ENCODE peak calls at places on chromosomes 6 and 20, in four cellular contexts. One of them, this sample, is unnamed.

GRCh38 chr6:25450469-25451198 is 171.5 kb downstream of the CARMIL1 start:
- DNase-seq in tibial nerve: no peak
- DNase-seq in tibial artery: no peak
- DNase-seq in hepatocyte: no peak
- DNase-seq in this sample: no peak

GRCh38 chr6:43120938-43121913 is 45.1 kb downstream of the PTK7 start:
- DNase-seq in hepatocyte: peak; percentile 87
- DNase-seq in tibial artery: peak; percentile 95
- DNase-seq in tibial nerve: peak; percentile 48
- DNase-seq in this sample: peak; percentile 98

GRCh38 chr20:11008444-11008843 is 334.6 kb upstream of the JAG1 start:
- DNase-seq in hepatocyte: no peak
- DNase-seq in tibial nerve: no peak
- DNase-seq in tibial artery: no peak
- DNase-seq in this sample: no peak

GRCh38 chr20:44183282-44183681 is 3.7 kb downstream of the JPH2 start:
- DNase-seq in tibial nerve: no peak
- DNase-seq in tibial artery: no peak
- DNase-seq in hepatocyte: no peak
- DNase-seq in this sample: no peak

GRCh38 chr6:156309017-156309416 is 468.2 kb upstream of the ARID1B start:
- DNase-seq in tibial nerve: no peak
- DNase-seq in tibial artery: no peak
- DNase-seq in hepatocyte: no peak
- DNase-seq in this sample: no peak

GRCh38 chr6:118893095-118893881 is 664 bp upstream of the ASF1A start:
- DNase-seq in tibial artery: peak; percentile 64
- DNase-seq in tibial nerve: no peak
- DNase-seq in hepatocyte: peak; percentile 70
- DNase-seq in this sample: peak; percentile 66

GRCh38 chr6:168709991-168710390 is 269.0 kb downstream of the SMOC2 start:
- DNase-seq in tibial artery: no peak
- DNase-seq in tibial nerve: no peak
- DNase-seq in hepatocyte: no peak
- DNase-seq in this sample: no peak

GRCh38 chr20:58699246-58700107 is 6.9 kb downstream of the NPEPL1 start:
- DNase-seq in tibial nerve: no peak
- DNase-seq in tibial artery: peak; percentile 70
- DNase-seq in hepatocyte: no peak
- DNase-seq in this sample: no peak

GRCh38 chr20:37075932-37076685 is 19.7 kb downstream of the RBL1 start:
- DNase-seq in hepatocyte: no peak
- DNase-seq in tibial artery: no peak
- DNase-seq in tibial nerve: no peak
- DNase-seq in this sample: no peak

GRCh38 chr20:2236266-2236665 is 59.5 kb upstream of the TGM3 start:
- DNase-seq in tibial nerve: no peak
- DNase-seq in hepatocyte: no peak
- DNase-seq in tibial artery: no peak
- DNase-seq in this sample: no peak

GRCh38 chr6:126176266-126176665 is 163.6 kb upstream of the CENPW start:
- DNase-seq in hepatocyte: no peak
- DNase-seq in tibial artery: no peak
- DNase-seq in tibial nerve: no peak
- DNase-seq in this sample: peak; percentile 35

GRCh38 chr6:106747139-106747538 is 117.8 kb downstream of the QRSL1 start:
- DNase-seq in tibial artery: no peak
- DNase-seq in hepatocyte: no peak
- DNase-seq in tibial nerve: no peak
- DNase-seq in this sample: no peak

GRCh38 chr6:34834789-34835518 is 43.1 kb downstream of the BLTP3A start:
- DNase-seq in tibial nerve: no peak
- DNase-seq in tibial artery: no peak
- DNase-seq in hepatocyte: no peak
- DNase-seq in this sample: peak; percentile 65

GRCh38 chr6:152206072-152206818 is 398.8 kb downstream of the ESR1 start:
- DNase-seq in tibial nerve: no peak
- DNase-seq in hepatocyte: peak; percentile 19
- DNase-seq in tibial artery: no peak
- DNase-seq in this sample: no peak

GRCh38 chr20:57654998-57655811 is 35.0 kb upstream of the ZBP1 start:
- DNase-seq in tibial nerve: no peak
- DNase-seq in hepatocyte: no peak
- DNase-seq in tibial artery: peak; percentile 63
- DNase-seq in this sample: no peak

GRCh38 chr6:47520282-47520681 is 42.7 kb downstream of the CD2AP start:
- DNase-seq in tibial nerve: no peak
- DNase-seq in tibial artery: no peak
- DNase-seq in hepatocyte: peak; percentile 43
- DNase-seq in this sample: no peak

GRCh38 chr6:154954352-154954751 is 40.8 kb upstream of the TIAM2 start:
- DNase-seq in tibial nerve: no peak
- DNase-seq in hepatocyte: no peak
- DNase-seq in tibial artery: no peak
- DNase-seq in this sample: no peak

GRCh38 chr6:84728602-84729001 is 35.8 kb downstream of the TBX18 start:
- DNase-seq in hepatocyte: peak; percentile 14
- DNase-seq in tibial artery: no peak
- DNase-seq in tibial nerve: no peak
- DNase-seq in this sample: peak; percentile 14

GRCh38 chr6:1144842-1145755 is 166.8 kb upstream of the FOXQ1 start:
- DNase-seq in tibial artery: no peak
- DNase-seq in hepatocyte: no peak
- DNase-seq in tibial nerve: no peak
- DNase-seq in this sample: no peak

GRCh38 chr6:137820425-137820824 is 46.6 kb upstream of the TNFAIP3 start:
- DNase-seq in tibial nerve: no peak
- DNase-seq in tibial artery: no peak
- DNase-seq in hepatocyte: no peak
- DNase-seq in this sample: no peak

GRCh38 chr6:24910331-24910849 is 25.4 kb downstream of the RIPOR2 start:
- DNase-seq in hepatocyte: no peak
- DNase-seq in tibial nerve: no peak
- DNase-seq in tibial artery: no peak
- DNase-seq in this sample: no peak

GRCh38 chr6:139407718-139408222 is 33.3 kb upstream of the CITED2 start:
- DNase-seq in hepatocyte: no peak
- DNase-seq in tibial nerve: no peak
- DNase-seq in tibial artery: no peak
- DNase-seq in this sample: peak; percentile 90

GRCh38 chr20:63810730-63811490 is 20.2 kb downstream of the ZBTB46 start:
- DNase-seq in hepatocyte: no peak
- DNase-seq in tibial artery: no peak
- DNase-seq in tibial nerve: no peak
- DNase-seq in this sample: no peak

GRCh38 chr20:11034025-11034424 is 360.2 kb upstream of the JAG1 start:
- DNase-seq in hepatocyte: no peak
- DNase-seq in tibial nerve: no peak
- DNase-seq in tibial artery: no peak
- DNase-seq in this sample: no peak

DNA sequence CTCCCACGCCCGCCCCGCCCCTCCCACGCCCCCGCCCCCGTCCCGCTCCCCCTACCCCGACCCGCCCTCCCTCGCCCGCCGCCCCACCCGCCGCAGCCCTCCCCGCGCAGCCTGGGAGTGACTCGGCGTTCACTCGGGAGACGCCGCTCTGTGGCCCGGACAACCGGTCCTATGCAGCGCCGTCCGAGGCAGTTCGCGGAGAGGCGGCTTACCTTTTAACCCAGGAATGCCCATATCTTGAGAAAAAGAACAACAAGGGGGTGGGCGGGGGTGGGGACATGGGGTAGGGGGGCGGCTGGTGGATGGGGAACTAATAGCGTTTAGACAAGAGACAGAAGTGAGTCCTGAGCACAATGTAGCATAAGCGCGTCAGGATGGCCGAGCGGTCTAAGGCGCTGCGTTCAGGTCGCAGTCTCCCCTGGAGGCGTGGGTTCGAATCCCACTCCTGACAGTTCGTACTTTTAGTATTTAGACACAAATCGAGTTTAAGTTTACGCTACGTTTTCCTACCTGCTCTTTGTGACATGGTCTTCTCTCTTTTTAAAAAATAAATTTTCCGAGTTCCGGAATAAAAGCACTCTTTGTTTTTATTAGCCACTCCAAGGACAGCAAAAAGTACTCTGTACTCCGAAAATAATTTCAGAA is 17.2 kb upstream of the HMGN4 start:
- DNase-seq in tibial artery: peak; percentile 92
- DNase-seq in tibial nerve: peak; percentile 80
- DNase-seq in hepatocyte: peak; percentile 93
- DNase-seq in this sample: peak; percentile 74
- TF ChIP-seq CTCF in tibial artery: no peak
- TF ChIP-seq CTCF in tibial nerve: no peak
- TF ChIP-seq CTCF in hepatocyte: no peak
- TF ChIP-seq CTCF in this sample: no peak

DNA sequence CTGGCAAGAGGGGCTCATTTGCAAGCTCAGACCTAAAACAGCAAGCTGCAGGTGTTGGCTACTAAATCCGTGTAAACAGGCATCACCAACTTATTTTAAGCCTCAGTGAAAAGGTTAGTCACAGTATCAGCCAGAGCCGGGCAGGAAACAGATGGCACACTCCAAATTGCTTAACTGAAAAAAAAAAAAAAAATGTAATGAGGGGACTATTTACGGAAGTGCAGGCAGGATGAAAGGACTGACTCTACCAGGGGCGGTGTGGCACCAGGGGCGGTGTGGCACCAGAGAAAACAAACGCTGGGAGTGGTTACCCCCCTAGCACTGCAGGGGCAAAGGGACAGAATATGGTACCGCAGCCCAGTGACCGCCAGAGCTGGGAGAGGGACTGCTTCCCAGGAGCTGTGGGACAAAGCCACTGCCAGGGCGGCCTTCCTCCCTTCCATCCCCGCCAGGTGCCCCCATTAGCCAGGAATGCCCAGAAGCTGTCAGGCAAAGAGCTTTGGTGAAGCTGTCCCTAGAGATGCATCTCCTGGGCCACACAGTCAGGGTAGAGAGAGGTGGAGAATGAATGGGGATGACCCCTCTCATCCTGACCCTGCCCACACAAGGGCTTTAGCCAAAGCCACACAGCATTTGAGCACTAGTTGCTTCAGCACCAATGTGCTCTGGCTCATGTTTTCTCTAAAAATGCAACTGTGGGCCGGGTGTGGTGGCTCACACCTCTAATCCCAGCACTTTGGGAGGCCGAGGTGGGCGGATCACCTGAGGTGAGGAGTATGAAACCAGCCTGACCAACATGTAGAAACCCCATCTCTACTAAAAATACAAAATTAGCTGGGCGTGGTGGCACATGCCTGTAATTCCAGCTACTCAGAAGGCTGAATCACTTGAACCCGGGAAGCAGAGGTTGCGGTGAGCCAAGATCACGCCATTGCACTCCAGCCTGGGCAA is 39.6 kb upstream of the GFOD1 start:
- DNase-seq in tibial artery: peak; percentile 73
- DNase-seq in hepatocyte: no peak
- DNase-seq in tibial nerve: no peak
- DNase-seq in this sample: no peak
- H3K27ac ChIP-seq in tibial artery: peak overlapping the region; percentile 53
- H3K27ac ChIP-seq in hepatocyte: no peak overlapping the region
- H3K27ac ChIP-seq in tibial nerve: peak overlapping the region; percentile 70
- H3K27ac ChIP-seq in this sample: no peak overlapping the region

GRCh38 chr20:51416532-51417244 is 125.8 kb downstream of the NFATC2 start:
- DNase-seq in tibial artery: no peak
- DNase-seq in tibial nerve: no peak
- DNase-seq in hepatocyte: no peak
- DNase-seq in this sample: no peak
- H3K4me3 ChIP-seq in tibial artery: no peak overlapping the region
- H3K4me3 ChIP-seq in tibial nerve: no peak overlapping the region
- H3K4me3 ChIP-seq in hepatocyte: no peak overlapping the region
- H3K4me3 ChIP-seq in this sample: no peak overlapping the region

GRCh38 chr6:71383891-71384489 is 95.4 kb downstream of the OGFRL1 start:
- DNase-seq in tibial artery: no peak
- DNase-seq in hepatocyte: peak; percentile 64
- DNase-seq in tibial nerve: no peak
- DNase-seq in this sample: peak; percentile 38
- TF ChIP-seq CTCF in tibial artery: peak; percentile 77
- TF ChIP-seq CTCF in hepatocyte: peak; percentile 73
- TF ChIP-seq CTCF in tibial nerve: peak; percentile 50
- TF ChIP-seq CTCF in this sample: peak; percentile 34

GRCh38 chr6:109296305-109296915 is 85.9 kb downstream of the CD164 start:
- DNase-seq in tibial nerve: no peak
- DNase-seq in tibial artery: no peak
- DNase-seq in hepatocyte: peak; percentile 49
- DNase-seq in this sample: no peak
- H3K27ac ChIP-seq in tibial nerve: no peak overlapping the region
- H3K27ac ChIP-seq in tibial artery: peak overlapping the region; percentile 85
- H3K27ac ChIP-seq in hepatocyte: peak overlapping the region; percentile 80
- H3K27ac ChIP-seq in this sample: no peak overlapping the region

GRCh38 chr20:40781340-40781916 is 92.4 kb upstream of the MAFB start:
- DNase-seq in tibial nerve: no peak
- DNase-seq in tibial artery: no peak
- DNase-seq in hepatocyte: no peak
- DNase-seq in this sample: no peak

GRCh38 chr20:40777653-40778052 is 88.6 kb upstream of the MAFB start:
- DNase-seq in tibial artery: no peak
- DNase-seq in tibial nerve: no peak
- DNase-seq in hepatocyte: no peak
- DNase-seq in this sample: no peak

GRCh38 chr20:40778894-40779496 is 90.0 kb upstream of the MAFB start:
- DNase-seq in tibial nerve: no peak
- DNase-seq in hepatocyte: no peak
- DNase-seq in tibial artery: no peak
- DNase-seq in this sample: no peak

GRCh38 chr20:40786336-40786735 is 97.3 kb upstream of the MAFB start:
- DNase-seq in tibial artery: no peak
- DNase-seq in tibial nerve: no peak
- DNase-seq in hepatocyte: no peak
- DNase-seq in this sample: no peak

DNA sequence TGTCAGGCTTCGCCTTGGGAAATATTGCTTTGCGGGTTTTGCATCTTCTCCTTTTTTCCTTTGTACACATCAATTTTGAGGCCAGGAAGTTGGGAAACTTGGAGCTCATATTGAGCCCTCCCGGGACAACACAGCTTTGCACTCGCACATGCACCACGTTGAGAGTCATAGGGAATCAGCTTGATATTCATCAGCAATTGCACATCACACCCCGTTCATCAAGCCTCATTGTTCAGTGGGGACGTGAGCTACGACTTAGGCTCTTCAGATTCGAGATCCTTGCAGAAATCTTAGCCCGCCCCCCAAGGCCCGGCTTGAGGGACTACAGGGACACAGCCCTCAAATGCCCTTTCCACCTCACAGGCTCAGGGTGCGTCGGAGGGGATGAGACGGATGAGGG is 92.9 kb upstream of the MAFB start:
- DNase-seq in hepatocyte: no peak
- DNase-seq in tibial artery: no peak
- DNase-seq in tibial nerve: no peak
- DNase-seq in this sample: no peak
- H3K4me3 ChIP-seq in hepatocyte: no peak overlapping the region
- H3K4me3 ChIP-seq in tibial artery: no peak overlapping the region
- H3K4me3 ChIP-seq in tibial nerve: no peak overlapping the region
- H3K4me3 ChIP-seq in this sample: no peak overlapping the region

This sample was measured in brain microvascular endothelial cell.